ENCODE peak calls at places on chromosomes 5 and 9, in eight cellular contexts. O is cardiac fibroblast; L is activated CD4-positive, alpha-beta T cell treated with anti-CD3 and anti-CD28 coated beads, Interleukin-2, amount 50 U/mL, for 1 hour; H is GM23248; X is foreskin fibroblast; S is WTC11; K is GM12865; T is activated CD8-positive, alpha-beta memory T cell treated with anti-CD3 and anti-CD28 coated beads for 1 hour. P is an unnamed sample.

GRCh38 chr5:150164640-150165039 is 1.9 kb upstream of the CDX1 start:
- DNase-seq in H (peak), T (no peak), X (no peak), L (no peak), K (no peak), S (no peak), O (no peak), P (no peak)

GRCh38 chr9:15606667-15607472 is 54.0 kb downstream of the CCDC171 start:
- DNase-seq in K (peak), T (no peak), L (no peak), X (peak), S (no peak), H (peak), O (peak), P (peak)

GRCh38 chr5:146340260-146341081 is 1.8 kb downstream of the POU4F3 start:
- DNase-seq in T (no peak), H (peak), X (peak), O (peak), S (peak), L (no peak), K (peak), P (peak)

GRCh38 chr9:108534741-108535140 is 321.0 kb downstream of the ACTL7B start:
- DNase-seq in K (no peak), O (peak), L (no peak), T (no peak), X (peak), H (peak), S (no peak), P (peak)

GRCh38 chr9:131407717-131408195 is 13.9 kb downstream of the PRRC2B start:
- DNase-seq in H (peak), X (no peak), O (peak), S (peak), K (no peak), T (no peak), L (peak), P (peak)

GRCh38 chr5:58459276-58459859 is 518 bp downstream of the PLK2 start:
- DNase-seq in H (peak), O (peak), T (peak), L (peak), S (peak), X (no peak), K (peak), P (peak)

GRCh38 chr5:158115468-158115867 is 256.5 kb upstream of the CLINT1 start:
- DNase-seq in X (no peak), K (no peak), O (no peak), L (no peak), T (no peak), S (no peak), H (peak), P (no peak)

GRCh38 chr9:129469188-129469987 is 151.5 kb downstream of the C9orf50 start:
- DNase-seq in S (peak), X (no peak), T (no peak), L (no peak), H (no peak), K (no peak), O (no peak), P (no peak)

GRCh38 chr9:111588846-111589245 is 10.6 kb downstream of the PTGR1 start:
- DNase-seq in K (no peak), O (peak), L (no peak), S (no peak), H (peak), T (no peak), X (no peak), P (no peak)

P was measured in mammary epithelial cell.